ENCODE peak calls at places on chromosomes 6 and 20, in nine cellular contexts. T is NCI-H1436 treated with DMSO at 0.1 percent for 48 hours; Q is B cell; B is cortex of kidney; X is stimulated activated CD8-positive, alpha-beta memory T cell treated with anti-CD3 and anti-CD28 coated beads, Interleukin-2, amount 100 ng/mL, for 1 hour; C is NCI-H446 treated with DMSO at 0.1 percent for 48 hours; Y is C1 segment of cervical spinal cord; V is fibroblast of villous mesenchyme; S is cardiac muscle cell. D is an unnamed sample.

GRCh38 chr20:56630506-56631317 is 1.6 kb downstream of the TFAP2C start:
- DNase-seq in S (peak), Q (peak), C (no peak), X (no peak), B (no peak), T (no peak), Y (no peak), V (peak), D (no peak)

GRCh38 chr6:66662196-66662595 is 955.2 kb upstream of the EYS start:
- DNase-seq in Q (no peak), C (no peak), Y (no peak), T (no peak), B (no peak), X (no peak), V (peak), S (peak), D (peak)

GRCh38 chr20:21156266-21156665 is 30.4 kb downstream of the KIZ start:
- DNase-seq in Y (no peak), V (peak), C (no peak), S (no peak), Q (no peak), B (no peak), T (no peak), X (no peak), D (no peak)

GRCh38 chr6:44053760-44054556 is 73.3 kb downstream of the MRPL14 start:
- DNase-seq in B (no peak), Y (no peak), C (no peak), T (no peak), Q (no peak), S (peak), X (no peak), V (peak), D (no peak)

GRCh38 chr20:16953858-16954257 is 205.7 kb downstream of the OTOR start:
- DNase-seq in X (no peak), B (no peak), C (no peak), S (no peak), V (no peak), T (no peak), Q (no peak), Y (no peak), D (no peak)

GRCh38 chr6:118288355-118289124 is 259.6 kb upstream of the PLN start:
- DNase-seq in Y (no peak), V (peak), C (no peak), X (no peak), T (no peak), S (no peak), Q (no peak), B (no peak), D (no peak)

GRCh38 chr20:44526129-44526528 is 4.3 kb upstream of the SERINC3 start:
- DNase-seq in V (peak), Y (no peak), T (no peak), S (no peak), B (no peak), Q (no peak), C (no peak), X (no peak), D (no peak)

GRCh38 chr6:1227600-1227934 is 84.3 kb upstream of the FOXQ1 start:
- DNase-seq in Y (no peak), Q (no peak), V (no peak), X (no peak), C (no peak), S (no peak), T (no peak), B (no peak), D (no peak)

GRCh38 chr6:125872259-125872921 is 81.6 kb downstream of the NCOA7 start:
- DNase-seq in B (no peak), T (no peak), C (no peak), S (no peak), X (no peak), V (no peak), Y (no peak), Q (no peak), D (no peak)

GRCh38 chr6:113411006-113411405 is 446.1 kb upstream of the MARCKS start:
- DNase-seq in T (no peak), B (no peak), C (no peak), X (no peak), Y (no peak), Q (no peak), S (no peak), V (peak), D (no peak)

GRCh38 chr20:8128291-8129046 is 3.6 kb upstream of the PLCB1 start:
- DNase-seq in Q (no peak), S (no peak), Y (no peak), X (no peak), B (no peak), T (no peak), V (no peak), C (no peak), D (no peak)

GRCh38 chr6:33237731-33238130 is 29.4 kb downstream of the RING1 start:
- DNase-seq in Q (no peak), B (no peak), S (no peak), T (no peak), Y (no peak), X (no peak), V (no peak), C (no peak), D (no peak)

GRCh38 chr6:100447900-100448700 is 16.6 kb downstream of the SIM1 start:
- DNase-seq in T (no peak), B (no peak), X (no peak), Q (no peak), Y (no peak), S (no peak), V (no peak), C (no peak), D (no peak)

GRCh38 chr6:113315068-113315467 is 542.1 kb upstream of the MARCKS start:
- DNase-seq in X (no peak), Q (no peak), C (no peak), B (no peak), S (no peak), T (no peak), V (no peak), Y (no peak), D (no peak)

GRCh38 chr6:109456710-109457595 is 1.4 kb upstream of the MICAL1 start:
- DNase-seq in X (no peak), Y (peak), Q (no peak), C (no peak), S (no peak), T (no peak), B (no peak), V (no peak), D (no peak)

GRCh38 chr6:165929607-165930006 is 238.0 kb downstream of the TBXT start:
- DNase-seq in T (no peak), C (no peak), Q (no peak), V (no peak), B (no peak), S (no peak), X (no peak), Y (no peak), D (no peak)

GRCh38 chr6:39558791-39559190 is 166.4 kb downstream of the KIF6 start:
- DNase-seq in T (no peak), B (no peak), S (no peak), Q (no peak), X (no peak), V (no peak), C (no peak), Y (no peak), D (no peak)

GRCh38 chr6:33809619-33810018 is 5.8 kb upstream of the MLN start:
- DNase-seq in T (no peak), B (no peak), C (no peak), S (no peak), Q (no peak), X (no peak), Y (no peak), V (no peak), D (peak)

GRCh38 chr20:45617591-45617990 is 11.9 kb upstream of the WFDC10A start:
- DNase-seq in B (no peak), S (no peak), C (no peak), X (no peak), Y (no peak), Q (no peak), T (no peak), V (no peak), D (no peak)

GRCh38 chr6:45461486-45461885 is 83.8 kb upstream of the SUPT3H start:
- DNase-seq in Y (no peak), S (no peak), T (no peak), V (no peak), Q (no peak), C (no peak), B (no peak), X (no peak), D (no peak)

GRCh38 chr20:47799116-47799715 is 13.9 kb upstream of the SULF2 start:
- DNase-seq in S (no peak), Y (no peak), X (no peak), Q (no peak), V (no peak), T (no peak), C (no peak), B (no peak), D (no peak)

GRCh38 chr6:168415993-168416530 is 24.9 kb upstream of the SMOC2 start:
- DNase-seq in T (no peak), B (no peak), S (no peak), Y (no peak), X (no peak), Q (no peak), V (no peak), C (no peak), D (no peak)

GRCh38 chr6:139027620-139028182 is 844 bp upstream of the ABRACL start:
- DNase-seq in S (no peak), X (no peak), Q (no peak), Y (no peak), V (peak), B (no peak), T (peak), C (no peak), D (peak)

GRCh38 chr6:9482030-9482731 is 932.7 kb downstream of the TFAP2A start:
- DNase-seq in Y (no peak), T (no peak), Q (no peak), C (no peak), X (no peak), B (no peak), S (no peak), V (peak), D (no peak)

GRCh38 chr20:14997791-14998190 is 660.4 kb upstream of the FLRT3 start:
- DNase-seq in Y (no peak), S (no peak), Q (no peak), B (no peak), T (no peak), V (peak), C (peak), X (no peak), D (no peak)

GRCh38 chr6:86888311-86888710 is 49.0 kb upstream of the HTR1E start:
- DNase-seq in B (no peak), Q (no peak), V (no peak), C (no peak), Y (no peak), S (no peak), X (no peak), T (no peak), D (no peak)

GRCh38 chr20:61759286-61760065 is 306.2 kb downstream of the TAF4 start:
- DNase-seq in Q (no peak), S (no peak), V (no peak), T (no peak), C (no peak), Y (no peak), X (no peak), B (no peak), D (no peak)

GRCh38 chr20:19975436-19975799 is 41.7 kb upstream of the NAA20 start:
- DNase-seq in T (no peak), S (no peak), V (peak), C (no peak), Q (no peak), B (no peak), Y (peak), X (no peak), D (no peak)

GRCh38 chr20:13321416-13321815 is 100.3 kb downstream of the ISM1 start:
- DNase-seq in V (no peak), T (no peak), Y (no peak), B (no peak), C (no peak), S (no peak), Q (no peak), X (no peak), D (no peak)

GRCh38 chr6:163414367-163415175 is at the start of gene QKI:
- DNase-seq in V (peak), S (peak), X (peak), C (no peak), Y (peak), T (no peak), B (no peak), Q (peak), D (peak)